ENCODE peak calls at places on chromosomes 1 and 21, in four cellular contexts. One of them, this sample, is unnamed.

GRCh38 chr1:242005866-242006565 is 7.1 kb upstream of the MAP1LC3C start:
- DNase-seq in neuronal stem cell: no peak
- DNase-seq in H1: no peak
- DNase-seq in mesenchymal stem cell: no peak
- DNase-seq in this sample: peak; percentile 82

GRCh38 chr21:22981819-22982218 is 1983.6 kb downstream of the NCAM2 start:
- DNase-seq in neuronal stem cell: no peak
- DNase-seq in mesenchymal stem cell: no peak
- DNase-seq in H1: no peak
- DNase-seq in this sample: no peak

GRCh38 chr1:246750752-246751151 is 26.5 kb downstream of the SCCPDH start:
- DNase-seq in neuronal stem cell: no peak
- DNase-seq in mesenchymal stem cell: no peak
- DNase-seq in H1: no peak
- DNase-seq in this sample: no peak

GRCh38 chr1:94105957-94106529 is 14.9 kb downstream of the ABCA4 start:
- DNase-seq in neuronal stem cell: no peak
- DNase-seq in mesenchymal stem cell: no peak
- DNase-seq in H1: no peak
- DNase-seq in this sample: peak; percentile 26

GRCh38 chr1:188425687-188426086 is 1596.9 kb downstream of the PLA2G4A start:
- DNase-seq in mesenchymal stem cell: peak; percentile 62
- DNase-seq in H1: no peak
- DNase-seq in neuronal stem cell: no peak
- DNase-seq in this sample: peak; percentile 1

GRCh38 chr1:189206617-189207016 is 1271.0 kb downstream of the BRINP3 start:
- DNase-seq in H1: no peak
- DNase-seq in neuronal stem cell: no peak
- DNase-seq in mesenchymal stem cell: no peak
- DNase-seq in this sample: no peak

GRCh38 chr1:109248797-109249629 is at the start of gene CELSR2:
- DNase-seq in neuronal stem cell: peak; percentile 78
- DNase-seq in mesenchymal stem cell: peak; percentile 71
- DNase-seq in H1: peak; percentile 66
- DNase-seq in this sample: peak; percentile 59

GRCh38 chr1:151370211-151370911 is 2.1 kb downstream of the SELENBP1 start:
- DNase-seq in H1: no peak
- DNase-seq in neuronal stem cell: no peak
- DNase-seq in mesenchymal stem cell: no peak
- DNase-seq in this sample: no peak

GRCh38 chr1:153567621-153568366 is 2.1 kb upstream of the S100A2 start:
- DNase-seq in neuronal stem cell: no peak
- DNase-seq in mesenchymal stem cell: peak; percentile 62
- DNase-seq in H1: no peak
- DNase-seq in this sample: peak; percentile 71

GRCh38 chr1:115429242-115429641 is 91.2 kb upstream of the NGF start:
- DNase-seq in H1: no peak
- DNase-seq in mesenchymal stem cell: peak; percentile 69
- DNase-seq in neuronal stem cell: no peak
- DNase-seq in this sample: no peak

GRCh38 chr1:114436799-114437198 is 74.2 kb downstream of the TRIM33 start:
- DNase-seq in H1: no peak
- DNase-seq in mesenchymal stem cell: no peak
- DNase-seq in neuronal stem cell: no peak
- DNase-seq in this sample: no peak

GRCh38 chr21:41786521-41786987 is 19.7 kb upstream of the RIPK4 start:
- DNase-seq in mesenchymal stem cell: no peak
- DNase-seq in H1: no peak
- DNase-seq in neuronal stem cell: no peak
- DNase-seq in this sample: peak; percentile 99

GRCh38 chr1:19759740-19760089 is 40.0 kb downstream of the TMCO4 start:
- DNase-seq in H1: no peak
- DNase-seq in neuronal stem cell: no peak
- DNase-seq in mesenchymal stem cell: no peak
- DNase-seq in this sample: peak; percentile 68

GRCh38 chr1:84611796-84612195 is 37.6 kb upstream of the CTBS start:
- DNase-seq in mesenchymal stem cell: peak; percentile 61
- DNase-seq in neuronal stem cell: peak; percentile 17
- DNase-seq in H1: no peak
- DNase-seq in this sample: no peak

GRCh38 chr1:222928212-222928611 is 113.4 kb downstream of the DISP1 start:
- DNase-seq in neuronal stem cell: peak; percentile 56
- DNase-seq in H1: peak; percentile 73
- DNase-seq in mesenchymal stem cell: peak; percentile 60
- DNase-seq in this sample: no peak

GRCh38 chr1:172883844-172884243 is 166.9 kb downstream of the TNFSF18 start:
- DNase-seq in neuronal stem cell: no peak
- DNase-seq in H1: no peak
- DNase-seq in mesenchymal stem cell: no peak
- DNase-seq in this sample: no peak

GRCh38 chr1:26021647-26022403 is at the start of gene EXTL1:
- DNase-seq in mesenchymal stem cell: peak; percentile 46
- DNase-seq in neuronal stem cell: peak; percentile 68
- DNase-seq in H1: peak; percentile 59
- DNase-seq in this sample: no peak

GRCh38 chr1:228212415-228212965 is 4.6 kb downstream of the OBSCN start:
- DNase-seq in H1: no peak
- DNase-seq in mesenchymal stem cell: peak; percentile 6
- DNase-seq in neuronal stem cell: no peak
- DNase-seq in this sample: peak; percentile 13

GRCh38 chr1:228214921-228215662 is 7.2 kb downstream of the OBSCN start:
- DNase-seq in neuronal stem cell: no peak
- DNase-seq in mesenchymal stem cell: no peak
- DNase-seq in H1: no peak
- DNase-seq in this sample: no peak

GRCh38 chr1:228211871-228212414 is 4.1 kb downstream of the OBSCN start:
- DNase-seq in neuronal stem cell: no peak
- DNase-seq in H1: no peak
- DNase-seq in mesenchymal stem cell: no peak
- DNase-seq in this sample: no peak

GRCh38 chr1:228213917-228214808 is 6.3 kb downstream of the OBSCN start:
- DNase-seq in neuronal stem cell: no peak
- DNase-seq in mesenchymal stem cell: no peak
- DNase-seq in H1: no peak
- DNase-seq in this sample: no peak

GRCh38 chr1:228212966-228213844 is 5.4 kb downstream of the OBSCN start:
- DNase-seq in neuronal stem cell: peak; percentile 84
- DNase-seq in H1: peak; percentile 73
- DNase-seq in mesenchymal stem cell: peak; percentile 84
- DNase-seq in this sample: peak; percentile 61
- H2AFZ ChIP-seq in neuronal stem cell: peak overlapping the region; percentile 99
- H2AFZ ChIP-seq in H1: peak overlapping the region; percentile 85
- H2AFZ ChIP-seq in mesenchymal stem cell: peak overlapping the region; percentile 32
- H2AFZ ChIP-seq in this sample: peak overlapping the region; percentile 27

GRCh38 chr1:88777604-88778149 is 93.6 kb downstream of the PKN2 start:
- DNase-seq in H1: peak; percentile 34
- DNase-seq in mesenchymal stem cell: no peak
- DNase-seq in neuronal stem cell: no peak
- DNase-seq in this sample: no peak
- H2BK12ac ChIP-seq in H1: no peak overlapping the region
- H2BK12ac ChIP-seq in mesenchymal stem cell: no peak overlapping the region
- H2BK12ac ChIP-seq in neuronal stem cell: no peak overlapping the region
- H2BK12ac ChIP-seq in this sample: peak overlapping the region; percentile 76

GRCh38 chr1:177289532-177289931 is 118.8 kb downstream of the BRINP2 start:
- DNase-seq in H1: no peak
- DNase-seq in neuronal stem cell: no peak
- DNase-seq in mesenchymal stem cell: no peak
- DNase-seq in this sample: no peak
- H2AFZ ChIP-seq in H1: no peak overlapping the region
- H2AFZ ChIP-seq in neuronal stem cell: no peak overlapping the region
- H2AFZ ChIP-seq in mesenchymal stem cell: no peak overlapping the region
- H2AFZ ChIP-seq in this sample: no peak overlapping the region

DNA sequence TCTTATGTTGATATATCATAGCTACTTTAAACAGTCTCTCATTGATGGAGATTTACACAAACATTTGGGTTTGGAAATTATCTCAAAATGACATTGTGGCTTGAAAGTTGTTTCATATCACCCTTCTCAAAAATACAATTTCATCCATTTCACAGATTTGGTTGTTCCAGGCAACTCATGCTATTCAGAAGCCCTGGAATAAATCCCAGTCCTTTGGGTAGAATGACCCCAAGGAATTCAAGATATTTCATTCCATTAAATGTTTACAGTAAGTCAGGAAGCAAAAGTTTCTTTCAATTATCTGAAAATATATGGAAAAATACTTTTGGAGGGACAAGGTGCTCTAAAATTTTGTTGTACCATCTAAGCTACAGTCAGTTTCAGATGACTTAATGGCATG is 27.1 kb downstream of the MPZL1 start:
- DNase-seq in H1: no peak
- DNase-seq in neuronal stem cell: no peak
- DNase-seq in mesenchymal stem cell: no peak
- DNase-seq in this sample: no peak
- H2BK12ac ChIP-seq in H1: no peak overlapping the region
- H2BK12ac ChIP-seq in neuronal stem cell: no peak overlapping the region
- H2BK12ac ChIP-seq in mesenchymal stem cell: no peak overlapping the region
- H2BK12ac ChIP-seq in this sample: no peak overlapping the region

GRCh38 chr1:12053752-12054548 is 9.2 kb upstream of the TNFRSF8 start:
- DNase-seq in neuronal stem cell: no peak
- DNase-seq in H1: no peak
- DNase-seq in mesenchymal stem cell: peak; percentile 7
- DNase-seq in this sample: no peak
- H2AFZ ChIP-seq in neuronal stem cell: peak overlapping the region; percentile 67
- H2AFZ ChIP-seq in H1: no peak overlapping the region
- H2AFZ ChIP-seq in mesenchymal stem cell: no peak overlapping the region
- H2AFZ ChIP-seq in this sample: no peak overlapping the region

DNA sequence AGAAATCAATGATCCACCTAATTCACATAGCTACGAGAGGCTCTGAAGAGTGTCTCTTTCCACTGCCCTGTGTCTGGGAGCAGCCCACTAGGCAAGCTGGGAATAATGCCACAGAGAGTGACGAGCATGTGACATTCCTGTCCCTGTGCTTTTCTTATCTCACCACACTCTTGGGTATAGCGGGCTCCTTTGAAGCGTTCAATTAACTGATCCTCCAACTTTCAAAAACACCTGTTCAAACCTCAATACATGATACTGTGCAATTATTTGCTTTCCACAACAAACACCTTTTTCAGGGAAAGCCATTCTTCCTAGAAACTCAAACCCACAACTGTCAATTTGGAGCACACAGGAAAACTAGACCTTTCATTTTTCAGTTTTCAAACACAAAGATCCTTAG is 43.4 kb downstream of the PLPP3 start:
- DNase-seq in H1: no peak
- DNase-seq in neuronal stem cell: no peak
- DNase-seq in mesenchymal stem cell: no peak
- DNase-seq in this sample: no peak
- H2BK12ac ChIP-seq in H1: peak overlapping the region; percentile 98
- H2BK12ac ChIP-seq in neuronal stem cell: no peak overlapping the region
- H2BK12ac ChIP-seq in mesenchymal stem cell: no peak overlapping the region
- H2BK12ac ChIP-seq in this sample: no peak overlapping the region

GRCh38 chr1:149914545-149914944 is 3.1 kb downstream of the SV2A start:
- DNase-seq in H1: no peak
- DNase-seq in neuronal stem cell: no peak
- DNase-seq in mesenchymal stem cell: no peak
- DNase-seq in this sample: no peak

GRCh38 chr1:149916193-149916926 is 1.3 kb downstream of the SV2A start:
- DNase-seq in H1: no peak
- DNase-seq in mesenchymal stem cell: no peak
- DNase-seq in neuronal stem cell: no peak
- DNase-seq in this sample: no peak

GRCh38 chr1:149917590-149918144 is at the start of gene SV2A:
- DNase-seq in mesenchymal stem cell: peak; percentile 84
- DNase-seq in H1: no peak
- DNase-seq in neuronal stem cell: peak; percentile 64
- DNase-seq in this sample: no peak

GRCh38 chr1:149915429-149916192 is 2.0 kb downstream of the SV2A start:
- DNase-seq in H1: no peak
- DNase-seq in mesenchymal stem cell: no peak
- DNase-seq in neuronal stem cell: no peak
- DNase-seq in this sample: no peak

DNA sequence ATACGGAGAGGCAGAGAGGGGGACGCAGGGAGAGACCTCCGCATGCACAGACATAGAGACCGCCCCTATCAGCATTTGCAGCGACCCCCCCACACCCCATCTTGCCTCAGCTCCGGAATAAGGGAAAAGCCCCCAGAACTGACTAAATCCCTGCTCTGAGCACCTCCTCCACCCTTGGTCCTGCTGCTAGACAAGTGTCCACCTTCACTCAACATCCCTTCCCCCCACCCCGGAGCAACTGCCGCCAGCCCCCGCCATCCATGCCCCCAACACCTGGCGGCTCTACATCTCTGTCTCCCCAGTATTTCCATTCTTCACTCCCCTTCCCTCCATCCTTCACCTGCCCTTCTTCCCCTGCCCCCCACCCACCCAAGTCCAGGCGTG is 725 bp downstream of the SV2A start:
- DNase-seq in neuronal stem cell: no peak
- DNase-seq in mesenchymal stem cell: no peak
- DNase-seq in H1: no peak
- DNase-seq in this sample: no peak
- H2AFZ ChIP-seq in neuronal stem cell: peak overlapping the region; percentile 90
- H2AFZ ChIP-seq in mesenchymal stem cell: no peak overlapping the region
- H2AFZ ChIP-seq in H1: no peak overlapping the region
- H2AFZ ChIP-seq in this sample: no peak overlapping the region

GRCh38 chr1:220922951-220923350 is 43.7 kb downstream of the HLX start:
- DNase-seq in H1: no peak
- DNase-seq in mesenchymal stem cell: no peak
- DNase-seq in neuronal stem cell: peak; percentile 30
- DNase-seq in this sample: no peak
- H2BK12ac ChIP-seq in H1: no peak overlapping the region
- H2BK12ac ChIP-seq in mesenchymal stem cell: no peak overlapping the region
- H2BK12ac ChIP-seq in neuronal stem cell: no peak overlapping the region
- H2BK12ac ChIP-seq in this sample: no peak overlapping the region